ENCODE peak calls at places on chromosomes 13 and 19, in six cellular contexts. One of them, this sample, is unnamed.

GRCh38 chr13:49986471-49986870 is 10.4 kb upstream of the TRIM13 start:
- DNase-seq in neuronal stem cell: no peak
- DNase-seq in EL: no peak
- DNase-seq in stimulated activated CD4-positive, alpha-beta T cell treated with anti-CD3 and anti-CD28 coated beads, Interleukin-1b, Interleukin-23, amount 100 ng/mL, for 4 hours: no peak
- DNase-seq in A549: no peak
- DNase-seq in NCI-H774: no peak
- DNase-seq in this sample: no peak

GRCh38 chr19:33673996-33674395 is 52.2 kb downstream of the CHST8 start:
- DNase-seq in neuronal stem cell: no peak
- DNase-seq in EL: no peak
- DNase-seq in stimulated activated CD4-positive, alpha-beta T cell treated with anti-CD3 and anti-CD28 coated beads, Interleukin-1b, Interleukin-23, amount 100 ng/mL, for 4 hours: no peak
- DNase-seq in A549: no peak
- DNase-seq in NCI-H774: no peak
- DNase-seq in this sample: no peak

GRCh38 chr13:112324121-112324520 is 52.0 kb upstream of the SPACA7 start:
- DNase-seq in neuronal stem cell: no peak
- DNase-seq in EL: no peak
- DNase-seq in stimulated activated CD4-positive, alpha-beta T cell treated with anti-CD3 and anti-CD28 coated beads, Interleukin-1b, Interleukin-23, amount 100 ng/mL, for 4 hours: no peak
- DNase-seq in A549: no peak
- DNase-seq in NCI-H774: no peak
- DNase-seq in this sample: no peak

GRCh38 chr19:46828484-46828883 is 22.2 kb downstream of the AP2S1 start:
- DNase-seq in neuronal stem cell: no peak
- DNase-seq in EL: peak; percentile 50
- DNase-seq in stimulated activated CD4-positive, alpha-beta T cell treated with anti-CD3 and anti-CD28 coated beads, Interleukin-1b, Interleukin-23, amount 100 ng/mL, for 4 hours: peak; percentile 46
- DNase-seq in A549: no peak
- DNase-seq in NCI-H774: no peak
- DNase-seq in this sample: no peak

GRCh38 chr13:111449041-111449440 is 128.6 kb downstream of the TEX29 start:
- DNase-seq in neuronal stem cell: no peak
- DNase-seq in EL: no peak
- DNase-seq in stimulated activated CD4-positive, alpha-beta T cell treated with anti-CD3 and anti-CD28 coated beads, Interleukin-1b, Interleukin-23, amount 100 ng/mL, for 4 hours: no peak
- DNase-seq in A549: no peak
- DNase-seq in NCI-H774: no peak
- DNase-seq in this sample: no peak

GRCh38 chr19:35963514-35963913 is 27.3 kb downstream of the LRFN3 start:
- DNase-seq in neuronal stem cell: peak; percentile 69
- DNase-seq in EL: peak; percentile 25
- DNase-seq in stimulated activated CD4-positive, alpha-beta T cell treated with anti-CD3 and anti-CD28 coated beads, Interleukin-1b, Interleukin-23, amount 100 ng/mL, for 4 hours: no peak
- DNase-seq in A549: peak; percentile 75
- DNase-seq in NCI-H774: no peak
- DNase-seq in this sample: peak; percentile 22

GRCh38 chr13:111346281-111346680 is 25.8 kb downstream of the TEX29 start:
- DNase-seq in neuronal stem cell: no peak
- DNase-seq in EL: no peak
- DNase-seq in stimulated activated CD4-positive, alpha-beta T cell treated with anti-CD3 and anti-CD28 coated beads, Interleukin-1b, Interleukin-23, amount 100 ng/mL, for 4 hours: no peak
- DNase-seq in A549: no peak
- DNase-seq in NCI-H774: no peak
- DNase-seq in this sample: no peak

GRCh38 chr13:31048521-31048920 is 113.2 kb downstream of the HSPH1 start:
- DNase-seq in neuronal stem cell: no peak
- DNase-seq in EL: peak; percentile 49
- DNase-seq in stimulated activated CD4-positive, alpha-beta T cell treated with anti-CD3 and anti-CD28 coated beads, Interleukin-1b, Interleukin-23, amount 100 ng/mL, for 4 hours: no peak
- DNase-seq in A549: peak; percentile 24
- DNase-seq in NCI-H774: no peak
- DNase-seq in this sample: no peak

GRCh38 chr13:34465423-34465922 is 476.6 kb upstream of the NBEA start:
- DNase-seq in neuronal stem cell: no peak
- DNase-seq in EL: no peak
- DNase-seq in stimulated activated CD4-positive, alpha-beta T cell treated with anti-CD3 and anti-CD28 coated beads, Interleukin-1b, Interleukin-23, amount 100 ng/mL, for 4 hours: no peak
- DNase-seq in A549: no peak
- DNase-seq in NCI-H774: no peak
- DNase-seq in this sample: no peak

GRCh38 chr19:37907735-37908066 is 693 bp downstream of the SIPA1L3 start:
- DNase-seq in neuronal stem cell: no peak
- DNase-seq in EL: no peak
- DNase-seq in stimulated activated CD4-positive, alpha-beta T cell treated with anti-CD3 and anti-CD28 coated beads, Interleukin-1b, Interleukin-23, amount 100 ng/mL, for 4 hours: no peak
- DNase-seq in A549: no peak
- DNase-seq in NCI-H774: no peak
- DNase-seq in this sample: no peak

GRCh38 chr19:21432590-21432989 is 35.7 kb downstream of the ZNF493 start:
- DNase-seq in neuronal stem cell: no peak
- DNase-seq in EL: no peak
- DNase-seq in stimulated activated CD4-positive, alpha-beta T cell treated with anti-CD3 and anti-CD28 coated beads, Interleukin-1b, Interleukin-23, amount 100 ng/mL, for 4 hours: no peak
- DNase-seq in A549: no peak
- DNase-seq in NCI-H774: no peak
- DNase-seq in this sample: no peak

GRCh38 chr13:99983401-99984133 is 2.0 kb downstream of the ZIC2 start:
- DNase-seq in neuronal stem cell: no peak
- DNase-seq in EL: no peak
- DNase-seq in stimulated activated CD4-positive, alpha-beta T cell treated with anti-CD3 and anti-CD28 coated beads, Interleukin-1b, Interleukin-23, amount 100 ng/mL, for 4 hours: no peak
- DNase-seq in A549: no peak
- DNase-seq in NCI-H774: no peak
- DNase-seq in this sample: no peak

GRCh38 chr19:54114340-54114826 is 1.1 kb downstream of the TFPT start:
- DNase-seq in neuronal stem cell: no peak
- DNase-seq in EL: peak; percentile 52
- DNase-seq in stimulated activated CD4-positive, alpha-beta T cell treated with anti-CD3 and anti-CD28 coated beads, Interleukin-1b, Interleukin-23, amount 100 ng/mL, for 4 hours: no peak
- DNase-seq in A549: no peak
- DNase-seq in NCI-H774: peak; percentile 7
- DNase-seq in this sample: no peak

GRCh38 chr13:46663644-46664043 is 110.7 kb downstream of the LRCH1 start:
- DNase-seq in neuronal stem cell: no peak
- DNase-seq in EL: no peak
- DNase-seq in stimulated activated CD4-positive, alpha-beta T cell treated with anti-CD3 and anti-CD28 coated beads, Interleukin-1b, Interleukin-23, amount 100 ng/mL, for 4 hours: no peak
- DNase-seq in A549: no peak
- DNase-seq in NCI-H774: no peak
- DNase-seq in this sample: no peak

GRCh38 chr19:43784251-43784980 is 3.6 kb upstream of the KCNN4 start:
- DNase-seq in neuronal stem cell: no peak
- DNase-seq in EL: peak; percentile 88
- DNase-seq in stimulated activated CD4-positive, alpha-beta T cell treated with anti-CD3 and anti-CD28 coated beads, Interleukin-1b, Interleukin-23, amount 100 ng/mL, for 4 hours: peak; percentile 43
- DNase-seq in A549: peak; percentile 89
- DNase-seq in NCI-H774: no peak
- DNase-seq in this sample: no peak

This sample was measured in glomerular endothelial cell.